ENCODE peak calls at places on chromosomes 2 and 18, in six cellular contexts. Y is EL; H is activated CD8-positive, alpha-beta memory T cell treated with anti-CD3 and anti-CD28 coated beads for 4 hours; O is PC-3; W is OCI-LY7; A is Daoy. X is an unnamed sample.

GRCh38 chr2:174901075-174901474 is 104.1 kb downstream of the CHN1 start:
- DNase-seq in O (no peak), H (no peak), W (no peak), Y (peak), A (no peak), X (no peak)

GRCh38 chr18:52288403-52289004 is 51.5 kb upstream of the DCC start:
- DNase-seq in H (no peak), W (peak), A (no peak), O (peak), Y (no peak), X (peak)

GRCh38 chr18:34956663-34957062 is 84.5 kb upstream of the MAPRE2 start:
- DNase-seq in Y (peak), W (no peak), O (no peak), H (no peak), A (no peak), X (no peak)

GRCh38 chr2:237701859-237702370 is 74.5 kb downstream of the LRRFIP1 start:
- DNase-seq in A (no peak), W (no peak), Y (no peak), H (no peak), O (no peak), X (no peak)

GRCh38 chr2:134173338-134174016 is 80.4 kb upstream of the MGAT5 start:
- DNase-seq in O (no peak), W (no peak), H (no peak), A (no peak), Y (no peak), X (no peak)

GRCh38 chr2:227826019-227826521 is 12.4 kb downstream of the CCL20 start:
- DNase-seq in W (no peak), A (no peak), H (no peak), Y (no peak), O (no peak), X (no peak)

GRCh38 chr2:45729753-45730512 is 78.5 kb downstream of the PRKCE start:
- DNase-seq in W (peak), Y (no peak), O (peak), H (no peak), A (no peak), X (no peak)

GRCh38 chr18:33316146-33316587 is 124.4 kb downstream of the CCDC178 start:
- DNase-seq in O (no peak), H (no peak), Y (no peak), W (no peak), A (no peak), X (no peak)

GRCh38 chr2:46378616-46379015 is 81.4 kb downstream of the EPAS1 start:
- DNase-seq in Y (no peak), A (no peak), O (no peak), H (no peak), W (no peak), X (no peak)

GRCh38 chr2:48107326-48107925 is 201.1 kb upstream of the FBXO11 start:
- DNase-seq in Y (peak), H (no peak), A (peak), W (no peak), O (peak), X (peak)

GRCh38 chr2:149611100-149611820 is 23.7 kb upstream of the MMADHC start:
- DNase-seq in A (no peak), H (no peak), O (peak), Y (no peak), W (no peak), X (no peak)

GRCh38 chr2:64975232-64975791 is 13.9 kb upstream of the SLC1A4 start:
- DNase-seq in A (peak), H (no peak), W (no peak), O (peak), Y (peak), X (peak)

GRCh38 chr2:43333656-43334144 is 107.3 kb upstream of the ZFP36L2 start:
- DNase-seq in O (no peak), W (no peak), Y (no peak), A (no peak), H (no peak), X (no peak)

GRCh38 chr2:44135307-44135706 is 33.4 kb upstream of the PPM1B start:
- DNase-seq in H (no peak), W (no peak), O (no peak), Y (no peak), A (no peak), X (no peak)

GRCh38 chr2:122929347-122929746 is 1095.7 kb upstream of the CNTNAP5 start:
- DNase-seq in H (no peak), O (no peak), Y (no peak), W (no peak), A (no peak), X (no peak)

GRCh38 chr2:85707304-85707703 is 13.1 kb downstream of the GNLY start:
- DNase-seq in W (peak), H (peak), Y (peak), A (peak), O (peak), X (peak)

GRCh38 chr2:238136820-238137537 is 1.5 kb upstream of the KLHL30 start:
- DNase-seq in A (no peak), W (no peak), Y (peak), H (no peak), O (no peak), X (no peak)

GRCh38 chr2:64639691-64640090 is 14.0 kb downstream of the SERTAD2 start:
- DNase-seq in A (no peak), Y (no peak), H (no peak), W (no peak), O (no peak), X (no peak)

GRCh38 chr2:220556658-220557057 is 929.2 kb downstream of the SLC4A3 start:
- DNase-seq in H (no peak), A (peak), O (peak), W (no peak), Y (peak), X (no peak)

GRCh38 chr18:23515911-23516546 is 12.7 kb downstream of the RMC1 start:
- DNase-seq in H (peak), A (peak), W (peak), Y (peak), O (peak), X (peak)

GRCh38 chr2:137050949-137051348 is 285.6 kb downstream of the THSD7B start:
- DNase-seq in A (no peak), W (no peak), Y (peak), H (no peak), O (peak), X (peak)

GRCh38 chr2:201680743-201681142 is 17.7 kb downstream of the MPP4 start:
- DNase-seq in H (no peak), O (peak), A (peak), W (peak), Y (peak), X (no peak)